ENCODE peak calls at places on chromosomes 16 and 17, in five cellular contexts. A, F, O, G and K are unnamed samples.

GRCh38 chr17:42438600-42439567 is 15.8 kb upstream of the CAVIN1 start:
- DNase-seq in A (no peak), F (no peak), O (peak; percentile 51), G (peak; percentile 61), K (peak; percentile 41)

GRCh38 chr17:37736428-37736827 is 8.4 kb downstream of the HNF1B start:
- DNase-seq in A (no peak), F (no peak), O (no peak), G (no peak), K (no peak)

GRCh38 chr16:30377050-30377811 is 2.6 kb downstream of the MYL11 start:
- DNase-seq in A (no peak), F (no peak), O (no peak), G (no peak), K (no peak)

GRCh38 chr17:66848496-66848895 is 13.6 kb downstream of the CACNG5 start:
- DNase-seq in A (no peak), F (no peak), O (no peak), G (no peak), K (no peak)

GRCh38 chr17:19346351-19347255 is 15.9 kb downstream of the B9D1 start:
- DNase-seq in A (peak; percentile 88), F (peak; percentile 89), O (peak; percentile 85), G (no peak), K (peak; percentile 66)

GRCh38 chr17:61467416-61468262 is 15.4 kb downstream of the TBX4 start:
- DNase-seq in A (no peak), F (peak; percentile 50), O (peak; percentile 62), G (no peak), K (peak; percentile 60)

GRCh38 chr17:43814714-43815113 is 18.2 kb downstream of the MPP3 start:
- DNase-seq in A (no peak), F (no peak), O (peak; percentile 80), G (no peak), K (no peak)

GRCh38 chr16:78240459-78241222 is 141.2 kb downstream of the WWOX start:
- DNase-seq in A (no peak), F (no peak), O (no peak), G (no peak), K (no peak)

DNA sequence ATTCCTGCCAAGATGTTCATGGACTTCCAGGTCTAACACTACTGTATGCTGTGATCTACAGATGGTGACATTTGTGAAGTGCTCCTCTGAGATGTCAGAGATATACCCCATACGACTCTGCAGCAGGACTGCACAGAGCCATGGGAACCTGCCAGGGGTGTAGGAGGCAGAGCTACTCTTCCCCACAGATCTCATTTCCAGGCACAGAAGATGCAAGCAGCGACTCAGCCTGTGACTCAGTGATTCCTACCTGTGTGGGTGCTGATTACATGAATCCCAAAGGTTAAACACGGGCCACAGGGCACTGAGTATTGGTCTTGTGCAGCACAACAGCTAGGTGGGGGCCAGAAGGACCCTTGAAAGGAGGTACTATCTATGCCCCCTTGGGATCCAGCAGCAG is 137.0 kb upstream of the SOX9 start:
- DNase-seq in A (no peak), F (no peak), O (no peak), G (no peak), K (no peak)
- H3K4me3 ChIP-seq in A (no peak overlapping the region), F (no peak overlapping the region), O (no peak overlapping the region), G (no peak overlapping the region), K (no peak overlapping the region)

DNA sequence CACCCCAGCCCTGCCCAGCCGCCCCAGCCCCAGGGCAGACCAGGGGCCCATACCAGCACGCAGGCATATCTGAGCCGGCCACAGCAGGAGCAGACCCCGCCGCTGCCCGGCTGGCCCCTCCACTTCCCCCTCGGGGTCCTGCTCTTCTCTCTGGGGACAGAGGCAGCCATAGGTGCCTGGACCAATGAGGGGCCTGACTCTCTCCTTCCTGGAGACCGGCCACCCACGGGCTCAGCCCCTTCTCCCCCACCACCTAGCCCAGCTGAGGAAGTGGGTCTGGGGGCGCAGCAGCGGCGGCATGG is 3.8 kb downstream of the TMC6 start:
- DNase-seq in A (no peak), F (no peak), O (no peak), G (no peak), K (no peak)
- H3K36me3 ChIP-seq in A (no peaks in the 10 kb centered on the region), F (peaks cover 5% of the 10 kb centered on the region), O (peaks cover 19% of the 10 kb centered on the region), G (peaks cover 64% of the 10 kb centered on the region), K (no peaks in the 10 kb centered on the region)

GRCh38 chr17:57892820-57893595 is 43.2 kb upstream of the MRPS23 start:
- DNase-seq in A (peak; percentile 98), F (peak; percentile 99), O (peak; percentile 99), G (no peak), K (peak; percentile 99)

GRCh38 chr17:57889892-57890856 is 40.3 kb upstream of the MRPS23 start:
- DNase-seq in A (peak; percentile 87), F (peak; percentile 97), O (peak; percentile 88), G (no peak), K (peak; percentile 99)

GRCh38 chr17:57894848-57895247 is 45.0 kb upstream of the MRPS23 start:
- DNase-seq in A (no peak), F (no peak), O (no peak), G (no peak), K (no peak)

GRCh38 chr17:57890857-57891232 is 41.0 kb upstream of the MRPS23 start:
- DNase-seq in A (no peak), F (no peak), O (no peak), G (no peak), K (peak; percentile 55)

DNA sequence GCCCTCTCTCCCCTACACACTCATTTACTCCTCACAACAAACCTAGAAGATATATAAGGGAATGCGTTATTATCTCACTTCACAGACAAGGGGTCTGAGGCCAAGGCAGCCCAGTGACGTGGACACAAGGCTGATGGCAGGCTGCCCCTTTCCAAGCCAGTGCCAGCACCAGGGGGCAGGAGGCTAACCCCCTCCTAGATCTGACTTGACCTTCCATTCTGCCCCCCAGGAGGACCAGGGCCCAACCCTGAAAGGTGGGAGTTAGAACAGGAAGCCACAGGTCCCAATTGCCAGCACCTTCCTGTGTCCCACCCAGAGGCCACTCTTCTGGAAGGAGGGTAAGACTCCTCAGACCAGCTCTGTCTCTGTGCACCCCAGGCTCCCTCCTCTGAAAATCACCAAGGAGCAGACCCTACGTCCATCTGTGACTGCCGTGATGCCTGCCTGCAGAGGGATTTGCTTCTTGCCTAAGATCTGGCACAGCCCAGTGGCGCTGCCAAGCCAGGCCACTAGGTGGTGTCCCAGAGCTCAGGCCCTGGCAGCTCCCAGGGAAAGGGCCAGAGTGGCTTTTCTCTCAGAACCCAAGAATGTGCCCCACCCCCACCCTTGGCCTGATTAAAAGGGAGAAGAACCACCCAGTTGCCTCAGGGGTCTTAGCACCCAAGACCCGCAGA is 42.4 kb upstream of the MRPS23 start:
- DNase-seq in A (peak; percentile 89), F (peak; percentile 95), O (peak; percentile 94), G (peak; percentile 85), K (peak; percentile 91)
- H3K4me3 ChIP-seq in A (no peak overlapping the region), F (no peak overlapping the region), O (no peak overlapping the region), G (no peak overlapping the region), K (no peak overlapping the region)

GRCh38 chr17:5370411-5370810 is 49.1 kb downstream of the NUP88 start:
- DNase-seq in A (no peak), F (no peak), O (no peak), G (no peak), K (no peak)
- H3K36me3 ChIP-seq in A (peaks cover 68% of the 10 kb centered on the region), F (peaks cover 91% of the 10 kb centered on the region), O (peaks cover 53% of the 10 kb centered on the region), G (peaks cover 37% of the 10 kb centered on the region), K (peaks cover 19% of the 10 kb centered on the region)

GRCh38 chr16:89446136-89446974 is 44.0 kb downstream of the ANKRD11 start:
- DNase-seq in A (no peak), F (no peak), O (no peak), G (peak; percentile 64), K (no peak)
- H3K4me3 ChIP-seq in A (no peak overlapping the region), F (no peak overlapping the region), O (no peak overlapping the region), G (peak overlapping the region; percentile 37), K (no peak overlapping the region)

DNA sequence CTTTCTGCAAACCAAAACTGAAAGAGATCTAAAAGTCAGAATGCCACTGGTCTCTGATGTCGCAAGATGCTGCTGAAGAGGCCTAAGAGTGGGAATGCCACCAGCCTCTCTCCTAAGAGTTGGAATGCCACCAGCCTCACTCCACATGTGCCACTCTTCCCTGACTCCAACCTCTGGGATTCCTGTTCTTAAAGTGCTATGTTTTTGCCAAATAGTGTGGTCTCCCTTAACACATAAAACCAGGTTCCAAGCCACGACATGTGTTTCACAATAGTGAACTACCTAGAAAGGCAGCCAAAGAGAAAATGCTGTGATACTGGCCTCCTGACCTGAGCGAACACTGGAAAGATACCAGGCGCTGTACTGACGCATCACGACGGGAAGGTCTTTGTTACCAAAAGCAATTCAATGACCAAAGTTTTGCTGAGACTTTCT is 86.1 kb downstream of the VPS53 start:
- DNase-seq in A (no peak), F (peak; percentile 81), O (peak; percentile 21), G (no peak), K (no peak)
- H3K36me3 ChIP-seq in A (peaks cover 32% of the 10 kb centered on the region), F (peaks cover 42% of the 10 kb centered on the region), O (peaks cover 26% of the 10 kb centered on the region), G (peaks cover 14% of the 10 kb centered on the region), K (peaks cover 13% of the 10 kb centered on the region)